ENCODE peak calls at places on chromosome 7, in eight cellular contexts. U is epithelial cell of esophagus, Q is B cell, E is H54, O is foreskin fibroblast, A is fibroblast of the conjunctiva, T is fibroblast of pulmonary artery, X is Right ventricle myocardium superior. K is an unnamed sample.

GRCh38 chr7:4958477-4959301 is at the start of gene MMD2:
- DNase-seq in Q (no peak), O (no peak), T (no peak), E (no peak), X (no peak), U (no peak), A (no peak), K (peak)

GRCh38 chr7:84412161-84412969 is 217.8 kb upstream of the SEMA3A start:
- DNase-seq in X (no peak), T (peak), Q (no peak), U (peak), O (peak), E (peak), A (peak), K (no peak)

GRCh38 chr7:39154815-39155214 is 177.1 kb downstream of the POU6F2 start:
- DNase-seq in Q (no peak), E (no peak), A (no peak), X (no peak), T (no peak), O (no peak), U (no peak), K (no peak)

GRCh38 chr7:28409716-28410627 is 2.3 kb upstream of the CREB5 start:
- DNase-seq in O (no peak), T (peak), E (no peak), X (peak), Q (peak), U (peak), A (no peak), K (no peak)

GRCh38 chr7:128831994-128832879 is 2.0 kb downstream of the FLNC start:
- DNase-seq in X (peak), U (no peak), O (peak), A (no peak), E (peak), Q (no peak), T (peak), K (no peak)

GRCh38 chr7:20574784-20575757 is 40.4 kb upstream of the ABCB5 start:
- DNase-seq in U (no peak), E (no peak), T (no peak), X (peak), A (no peak), Q (no peak), O (no peak), K (no peak)

GRCh38 chr7:30924624-30925023 is 13.0 kb downstream of the AQP1 start:
- DNase-seq in Q (peak), E (no peak), X (no peak), A (no peak), O (no peak), U (no peak), T (no peak), K (no peak)

GRCh38 chr7:128919881-128920789 is 9.6 kb upstream of the KCP start:
- DNase-seq in U (no peak), Q (peak), A (no peak), T (no peak), E (no peak), O (no peak), X (no peak), K (no peak)

GRCh38 chr7:65404020-65404419 is 30.4 kb downstream of the ZNF92 start:
- DNase-seq in E (no peak), O (no peak), U (no peak), Q (no peak), A (no peak), X (no peak), T (no peak), K (no peak)

GRCh38 chr7:150811-151221 is 41.6 kb upstream of the FAM20C start:
- DNase-seq in T (no peak), O (no peak), E (no peak), A (no peak), Q (no peak), U (no peak), X (no peak), K (no peak)

GRCh38 chr7:3544202-3544601 is 243.2 kb downstream of the SDK1 start:
- DNase-seq in A (no peak), T (no peak), O (no peak), U (no peak), E (no peak), Q (no peak), X (no peak), K (no peak)

GRCh38 chr7:110852156-110852858 is 238.6 kb upstream of the LRRN3 start:
- DNase-seq in X (no peak), A (no peak), E (no peak), U (peak), T (no peak), O (no peak), Q (no peak), K (no peak)

K was measured in Peyer's patch.